ENCODE peak calls at places on chromosomes 12 and 14, in six cellular contexts. H is RPMI7951, N is right lobe of liver, I is A172, C is neural crest cell, W is NCI-H748 treated with DMSO at 0.1 percent for 48 hours. A is an unnamed sample.

GRCh38 chr14:34064349-34064748 is 113.5 kb upstream of the EGLN3 start:
- DNase-seq in H (peak; percentile 14), N (no peak), I (no peak), W (no peak), C (no peak), A (no peak)

GRCh38 chr14:74846168-74846567 is 29.8 kb downstream of the PROX2 start:
- DNase-seq in N (no peak), I (no peak), H (peak; percentile 92), W (no peak), C (no peak), A (no peak)

GRCh38 chr12:49198431-49199155 is 9.7 kb upstream of the TUBA1A start:
- DNase-seq in N (no peak), I (peak; percentile 80), W (peak; percentile 35), H (peak; percentile 86), C (peak; percentile 46), A (peak; percentile 62)

GRCh38 chr12:81412940-81413339 is 335.1 kb downstream of the ACSS3 start:
- DNase-seq in I (no peak), N (no peak), H (no peak), W (no peak), C (no peak), A (no peak)

GRCh38 chr12:124709722-124710656 is 142.6 kb upstream of the NCOR2 start:
- DNase-seq in C (no peak), N (no peak), H (no peak), W (no peak), I (no peak), A (no peak)

GRCh38 chr14:101125719-101126375 is 222.3 kb upstream of the RTL1 start:
- DNase-seq in I (no peak), H (no peak), C (no peak), W (no peak), N (no peak), A (no peak)

GRCh38 chr14:41761204-41761603 is 154.5 kb downstream of the LRFN5 start:
- DNase-seq in C (no peak), W (no peak), I (no peak), H (no peak), N (no peak), A (no peak)

GRCh38 chr14:74506408-74506807 is 12.8 kb downstream of the ISCA2 start:
- DNase-seq in W (no peak), N (no peak), I (no peak), C (no peak), H (no peak), A (no peak)

GRCh38 chr14:104357689-104358527 is 219.5 kb downstream of the KIF26A start:
- DNase-seq in H (no peak), I (no peak), W (no peak), N (peak; percentile 13), C (no peak), A (no peak)

GRCh38 chr14:35400707-35401421 is 3.7 kb downstream of the NFKBIA start:
- DNase-seq in I (no peak), H (no peak), W (no peak), C (no peak), N (peak; percentile 47), A (no peak)

GRCh38 chr14:63996575-63997220 is 143.9 kb downstream of the SYNE2 start:
- DNase-seq in I (no peak), N (no peak), C (no peak), W (no peak), H (no peak), A (no peak)

GRCh38 chr14:70415788-70416187 is 1.1 kb downstream of the SYNJ2BP start:
- DNase-seq in C (no peak), N (no peak), H (no peak), I (no peak), W (no peak), A (no peak)

GRCh38 chr12:54159140-54159539 is 29.6 kb downstream of the SMUG1 start:
- DNase-seq in H (no peak), C (peak; percentile 27), W (peak; percentile 42), N (no peak), I (no peak), A (no peak)